ENCODE peak calls at places on chromosomes 11 and 22, in ten cellular contexts. V, B, O, L, Z, J, U, C, Q and D are unnamed samples.

GRCh38 chr11:114832532-114833125 is 154.3 kb downstream of the NXPE2 start:
- DNase-seq in L (no peak), O (no peak), U (no peak), B (no peak), V (no peak), Q (peak; percentile 50), J (no peak), Z (no peak), C (no peak), D (no peak)

GRCh38 chr11:7577883-7578242 is 64.1 kb downstream of the PPFIBP2 start:
- DNase-seq in Q (no peak), V (peak; percentile 55), Z (no peak), J (no peak), L (no peak), U (no peak), C (no peak), B (peak; percentile 49), O (no peak), D (no peak)

GRCh38 chr11:110467556-110467955 is 37.8 kb downstream of the FDX1 start:
- DNase-seq in U (no peak), L (no peak), J (no peak), Q (no peak), B (no peak), O (no peak), V (no peak), C (no peak), Z (no peak), D (no peak)

GRCh38 chr11:12165237-12165875 is 55.0 kb downstream of the MICAL2 start:
- DNase-seq in C (no peak), U (no peak), V (no peak), J (no peak), Z (no peak), B (no peak), Q (no peak), L (no peak), O (no peak), D (no peak)

GRCh38 chr11:67318239-67318555 is 14.9 kb downstream of the SSH3 start:
- DNase-seq in O (no peak), C (no peak), L (no peak), Q (no peak), V (no peak), Z (no peak), B (no peak), U (no peak), J (no peak), D (no peak)

GRCh38 chr22:34113381-34113780 is 193.1 kb upstream of the LARGE1 start:
- DNase-seq in L (no peak), V (no peak), Q (no peak), C (no peak), B (no peak), J (no peak), Z (no peak), U (no peak), O (no peak), D (no peak)

GRCh38 chr22:36417281-36417686 is 29.5 kb upstream of the MYH9 start:
- DNase-seq in U (peak; percentile 68), B (peak; percentile 73), J (peak; percentile 63), L (no peak), V (peak; percentile 53), O (no peak), C (no peak), Z (no peak), Q (no peak), D (no peak)

GRCh38 chr11:14342906-14343305 is 16.1 kb downstream of the RRAS2 start:
- DNase-seq in J (no peak), C (peak; percentile 48), O (no peak), Q (no peak), Z (no peak), U (peak; percentile 56), L (no peak), B (peak; percentile 82), V (peak; percentile 73), D (no peak)

GRCh38 chr11:115893701-115894100 is 389.5 kb upstream of the CADM1 start:
- DNase-seq in L (no peak), C (no peak), U (no peak), J (no peak), Q (no peak), B (peak; percentile 10), V (no peak), O (no peak), Z (no peak), D (no peak)

GRCh38 chr11:79466411-79466810 is 25.6 kb upstream of the TENM4 start:
- DNase-seq in V (peak; percentile 58), B (peak; percentile 81), U (no peak), O (peak; percentile 52), L (no peak), J (no peak), C (peak; percentile 54), Q (no peak), Z (no peak), D (peak; percentile 11)

GRCh38 chr11:13962562-13963168 is at the start of gene SPON1:
- DNase-seq in V (no peak), J (no peak), C (no peak), U (no peak), Q (no peak), Z (peak; percentile 46), B (peak; percentile 15), L (peak; percentile 17), O (no peak), D (no peak)

GRCh38 chr11:46947399-46948077 is 11.0 kb downstream of the CSTPP1 start:
- DNase-seq in Q (peak; percentile 22), U (no peak), L (no peak), B (no peak), Z (no peak), C (no peak), O (no peak), J (no peak), V (no peak), D (no peak)

GRCh38 chr11:33384251-33384650 is 127.1 kb downstream of the HIPK3 start:
- DNase-seq in L (no peak), J (no peak), B (no peak), O (no peak), V (peak; percentile 16), C (no peak), Z (no peak), Q (no peak), U (no peak), D (no peak)

GRCh38 chr11:94997437-94997836 is 23.9 kb downstream of the KDM4D start:
- DNase-seq in Z (no peak), Q (no peak), J (no peak), B (no peak), C (no peak), U (no peak), L (no peak), O (no peak), V (no peak), D (no peak)

GRCh38 chr11:78651136-78651775 is 76.6 kb upstream of the NARS2 start:
- DNase-seq in Z (no peak), B (peak; percentile 5), V (peak; percentile 44), O (no peak), J (no peak), C (no peak), Q (no peak), L (no peak), U (no peak), D (no peak)

GRCh38 chr11:87463486-87464102 is 425.9 kb downstream of the TMEM135 start:
- DNase-seq in B (peak; percentile 36), U (peak; percentile 46), O (no peak), Z (no peak), C (no peak), V (peak; percentile 34), J (no peak), L (no peak), Q (peak; percentile 22), D (no peak)

GRCh38 chr22:29102300-29102699 is 29.5 kb downstream of the KREMEN1 start:
- DNase-seq in U (no peak), J (no peak), C (no peak), Q (no peak), V (no peak), B (no peak), L (no peak), Z (no peak), O (no peak), D (no peak)

GRCh38 chr11:100190395-100190794 is 496.7 kb upstream of the ARHGAP42 start:
- DNase-seq in L (no peak), Q (no peak), C (no peak), J (no peak), B (no peak), V (no peak), Z (no peak), O (no peak), U (no peak), D (no peak)
- H3K4me3 ChIP-seq in L (no peak overlapping the region), Q (no peak overlapping the region), C (no peak overlapping the region), J (no peak overlapping the region), B (no peak overlapping the region), V (no peak overlapping the region), Z (no peak overlapping the region), O (no peak overlapping the region), U (no peak overlapping the region), D (no peak overlapping the region)

DNA sequence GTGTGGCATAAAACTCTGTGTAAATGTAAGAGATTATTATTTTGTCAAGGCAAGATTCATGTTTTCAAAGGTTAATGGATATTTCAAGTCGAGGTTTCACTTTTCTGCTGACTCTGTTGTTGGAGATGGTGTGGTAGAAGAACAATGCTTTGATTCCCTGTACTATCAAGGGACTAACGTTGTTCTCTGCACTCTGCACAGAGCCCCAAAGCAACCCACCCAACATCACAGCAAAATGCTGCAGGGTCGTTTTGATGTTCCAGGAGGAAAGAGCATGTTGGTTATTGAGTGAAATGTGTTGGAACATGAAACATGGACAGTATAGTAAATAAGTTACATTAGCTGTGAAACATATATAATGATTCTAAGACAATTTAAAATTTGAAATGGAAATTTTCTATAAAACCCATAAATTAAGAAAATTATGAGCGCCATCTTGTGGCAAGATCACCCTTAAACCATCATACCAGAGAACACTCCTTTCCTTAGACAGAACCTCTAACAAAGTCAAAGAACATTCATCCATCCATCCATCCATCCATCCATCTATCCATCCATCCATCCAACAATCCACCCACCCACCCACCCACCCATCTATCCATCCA is 164.4 kb upstream of the ZBED5 start:
- DNase-seq in U (peak; percentile 24), Z (no peak), B (peak; percentile 24), L (no peak), Q (no peak), C (no peak), J (no peak), O (no peak), V (peak; percentile 21), D (no peak)
- TF ChIP-seq CTCF in U (peak; percentile 21), Z (peak; percentile 65), B (peak; percentile 62), L (peak; percentile 21), Q (peak; percentile 49), C (peak; percentile 52), J (peak; percentile 53), O (no peak), V (peak; percentile 57), D (peak; percentile 34)

DNA sequence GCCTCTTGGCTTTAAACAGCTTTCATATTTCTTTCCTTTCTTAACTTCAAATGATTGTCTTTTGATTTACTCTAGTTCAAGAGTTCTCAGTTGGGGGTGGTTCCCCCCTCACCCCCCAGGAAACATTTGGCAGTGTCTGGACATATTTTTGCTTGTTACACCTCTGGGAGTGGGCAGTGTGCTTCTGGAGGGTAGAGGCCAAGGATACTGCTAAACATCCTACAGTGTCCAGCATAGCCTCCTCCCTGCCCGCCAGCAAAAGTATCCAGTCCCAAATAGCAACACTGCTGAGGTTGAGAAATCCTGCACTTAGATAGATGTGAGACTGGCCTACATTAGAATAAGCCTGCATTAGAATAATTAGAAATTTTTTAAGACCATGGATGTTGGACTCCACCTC is 3.2 kb downstream of the PPP6R3 start:
- DNase-seq in U (no peak), O (no peak), B (no peak), C (no peak), Z (no peak), L (no peak), V (no peak), Q (no peak), J (no peak), D (no peak)
- H3K4me3 ChIP-seq in U (no peak overlapping the region), O (no peak overlapping the region), B (no peak overlapping the region), C (no peak overlapping the region), Z (peak overlapping the region; percentile 96), L (no peak overlapping the region), V (no peak overlapping the region), Q (no peak overlapping the region), J (no peak overlapping the region), D (no peak overlapping the region)

GRCh38 chr22:21624120-21624879 is 5.5 kb downstream of the YDJC start:
- DNase-seq in B (peak; percentile 23), V (no peak), Z (peak; percentile 52), C (no peak), L (no peak), J (no peak), Q (peak; percentile 32), O (no peak), U (no peak), D (no peak)
- TF ChIP-seq CTCF in B (peak; percentile 42), V (peak; percentile 48), Z (peak; percentile 38), C (peak; percentile 47), L (peak; percentile 62), J (peak; percentile 33), Q (peak; percentile 31), O (peak; percentile 45), U (peak; percentile 48), D (peak; percentile 56)